ENCODE peak calls at places on chromosomes 12 and 14, in four cellular contexts. One of them, this sample, is unnamed.

GRCh38 chr12:27020761-27021160 is 1.6 kb upstream of the MED21 start:
- DNase-seq in foreskin keratinocyte: no peak
- DNase-seq in breast epithelium: no peak
- DNase-seq in heart left ventricle: no peak
- DNase-seq in this sample: no peak

GRCh38 chr14:92207012-92207927 is 85.5 kb downstream of the CPSF2 start:
- DNase-seq in foreskin keratinocyte: no peak
- DNase-seq in breast epithelium: no peak
- DNase-seq in heart left ventricle: no peak
- DNase-seq in this sample: no peak

GRCh38 chr14:50897658-50898175 is 25.9 kb downstream of the ABHD12B start:
- DNase-seq in foreskin keratinocyte: no peak
- DNase-seq in breast epithelium: no peak
- DNase-seq in heart left ventricle: no peak
- DNase-seq in this sample: no peak

GRCh38 chr14:99732436-99733220 is 48.5 kb downstream of the CYP46A1 start:
- DNase-seq in foreskin keratinocyte: no peak
- DNase-seq in breast epithelium: no peak
- DNase-seq in heart left ventricle: peak
- DNase-seq in this sample: peak

GRCh38 chr12:103401421-103401820 is 94.3 kb downstream of the C12orf42 start:
- DNase-seq in foreskin keratinocyte: peak
- DNase-seq in breast epithelium: no peak
- DNase-seq in heart left ventricle: no peak
- DNase-seq in this sample: no peak

GRCh38 chr12:92059976-92060375 is 85.7 kb downstream of the BTG1 start:
- DNase-seq in foreskin keratinocyte: no peak
- DNase-seq in breast epithelium: no peak
- DNase-seq in heart left ventricle: no peak
- DNase-seq in this sample: no peak

GRCh38 chr14:93944348-93945069 is 17.4 kb downstream of the FAM181A start:
- DNase-seq in foreskin keratinocyte: no peak
- DNase-seq in breast epithelium: no peak
- DNase-seq in heart left ventricle: peak
- DNase-seq in this sample: no peak

GRCh38 chr12:10722905-10723866 is at the start of gene YBX3:
- DNase-seq in foreskin keratinocyte: peak
- DNase-seq in breast epithelium: peak
- DNase-seq in heart left ventricle: peak
- DNase-seq in this sample: peak

GRCh38 chr14:101665478-101666078 is 95.9 kb upstream of the PPP2R5C start:
- DNase-seq in foreskin keratinocyte: peak
- DNase-seq in breast epithelium: no peak
- DNase-seq in heart left ventricle: no peak
- DNase-seq in this sample: peak

GRCh38 chr14:72614891-72615410 is 278.9 kb downstream of the DPF3 start:
- DNase-seq in foreskin keratinocyte: no peak
- DNase-seq in breast epithelium: no peak
- DNase-seq in heart left ventricle: no peak
- DNase-seq in this sample: no peak

GRCh38 chr14:96494331-96494730 is 7.9 kb upstream of the PAPOLA start:
- DNase-seq in foreskin keratinocyte: no peak
- DNase-seq in breast epithelium: no peak
- DNase-seq in heart left ventricle: no peak
- DNase-seq in this sample: no peak

GRCh38 chr12:127179199-127179598 is 1087.8 kb upstream of the TMEM132C start:
- DNase-seq in foreskin keratinocyte: no peak
- DNase-seq in breast epithelium: no peak
- DNase-seq in heart left ventricle: no peak
- DNase-seq in this sample: no peak

GRCh38 chr12:95802482-95803264 is 12.1 kb upstream of the NTN4 start:
- DNase-seq in foreskin keratinocyte: peak
- DNase-seq in breast epithelium: peak
- DNase-seq in heart left ventricle: no peak
- DNase-seq in this sample: no peak

DNA sequence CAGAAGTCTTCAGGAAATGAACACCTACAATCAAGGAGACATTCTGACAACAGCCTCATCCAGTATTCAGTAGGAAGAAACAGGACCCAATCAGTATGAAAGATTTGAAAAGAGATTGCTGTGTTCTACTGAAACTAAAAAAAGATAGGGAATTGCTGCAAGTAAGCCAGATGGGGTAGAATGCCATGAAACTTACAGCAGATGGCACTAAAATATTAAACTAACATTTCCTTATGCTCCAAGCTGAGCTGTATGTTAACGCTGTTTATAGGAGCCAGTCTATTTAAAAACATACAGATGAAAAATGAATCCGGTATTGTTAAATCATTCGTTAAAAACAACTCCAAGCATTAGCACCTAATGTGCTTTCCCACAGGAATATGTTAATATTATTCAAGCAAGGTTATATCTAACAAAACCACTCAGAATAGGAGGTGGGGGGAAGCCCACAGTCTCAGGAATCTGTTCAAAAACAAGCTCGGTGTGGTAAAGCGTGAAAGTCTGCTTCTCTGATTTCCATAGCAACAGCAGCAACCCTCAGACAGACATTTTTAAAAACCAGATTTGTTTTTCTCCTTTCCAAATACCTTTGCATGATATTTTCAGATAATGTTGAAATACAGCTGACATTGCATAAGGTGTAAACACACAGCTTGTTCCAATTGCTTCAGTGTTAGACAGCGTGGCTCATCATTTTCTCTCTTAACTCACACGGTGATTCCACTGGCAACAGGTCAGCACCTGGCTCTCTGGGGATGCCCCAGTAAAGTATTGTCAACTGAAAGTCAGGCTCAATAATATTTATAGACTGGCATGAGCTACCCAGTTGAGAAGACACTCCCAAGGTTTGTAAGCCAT is 131.4 kb upstream of the CCDC175 start:
- DNase-seq in foreskin keratinocyte: no peak
- DNase-seq in breast epithelium: no peak
- DNase-seq in heart left ventricle: no peak
- DNase-seq in this sample: no peak
- TF ChIP-seq CTCF in foreskin keratinocyte: no peak
- TF ChIP-seq CTCF in breast epithelium: no peak
- TF ChIP-seq CTCF in heart left ventricle: no peak
- TF ChIP-seq CTCF in this sample: no peak

GRCh38 chr12:48017921-48018617 is 13.8 kb upstream of the COL2A1 start:
- DNase-seq in foreskin keratinocyte: no peak
- DNase-seq in breast epithelium: no peak
- DNase-seq in heart left ventricle: no peak
- DNase-seq in this sample: no peak
- TF ChIP-seq CTCF in foreskin keratinocyte: no peak
- TF ChIP-seq CTCF in breast epithelium: no peak
- TF ChIP-seq CTCF in heart left ventricle: no peak
- TF ChIP-seq CTCF in this sample: no peak

GRCh38 chr12:53981652-53982565 is 3.0 kb upstream of the HOXC10 start:
- DNase-seq in foreskin keratinocyte: no peak
- DNase-seq in breast epithelium: no peak
- DNase-seq in heart left ventricle: no peak
- DNase-seq in this sample: no peak
- TF ChIP-seq CTCF in foreskin keratinocyte: peak
- TF ChIP-seq CTCF in breast epithelium: no peak
- TF ChIP-seq CTCF in heart left ventricle: no peak
- TF ChIP-seq CTCF in this sample: no peak

GRCh38 chr12:59668678-59669077 is 72.8 kb downstream of the SLC16A7 start:
- DNase-seq in foreskin keratinocyte: no peak
- DNase-seq in breast epithelium: no peak
- DNase-seq in heart left ventricle: no peak
- DNase-seq in this sample: no peak

GRCh38 chr12:59677857-59678256 is 82.0 kb downstream of the SLC16A7 start:
- DNase-seq in foreskin keratinocyte: no peak
- DNase-seq in breast epithelium: no peak
- DNase-seq in heart left ventricle: peak
- DNase-seq in this sample: no peak

GRCh38 chr12:59672273-59672672 is 76.4 kb downstream of the SLC16A7 start:
- DNase-seq in foreskin keratinocyte: no peak
- DNase-seq in breast epithelium: no peak
- DNase-seq in heart left ventricle: no peak
- DNase-seq in this sample: no peak
- TF ChIP-seq CTCF in foreskin keratinocyte: no peak
- TF ChIP-seq CTCF in breast epithelium: no peak
- TF ChIP-seq CTCF in heart left ventricle: no peak
- TF ChIP-seq CTCF in this sample: no peak

GRCh38 chr12:83477289-83477688 is 790.6 kb downstream of the TMTC2 start:
- DNase-seq in foreskin keratinocyte: no peak
- DNase-seq in breast epithelium: no peak
- DNase-seq in heart left ventricle: no peak
- DNase-seq in this sample: no peak

GRCh38 chr12:83476006-83476405 is 789.3 kb downstream of the TMTC2 start:
- DNase-seq in foreskin keratinocyte: no peak
- DNase-seq in breast epithelium: no peak
- DNase-seq in heart left ventricle: no peak
- DNase-seq in this sample: no peak

GRCh38 chr12:83474369-83474768 is 787.7 kb downstream of the TMTC2 start:
- DNase-seq in foreskin keratinocyte: no peak
- DNase-seq in breast epithelium: no peak
- DNase-seq in heart left ventricle: no peak
- DNase-seq in this sample: no peak

GRCh38 chr12:83476695-83477094 is 790.0 kb downstream of the TMTC2 start:
- DNase-seq in foreskin keratinocyte: no peak
- DNase-seq in breast epithelium: no peak
- DNase-seq in heart left ventricle: no peak
- DNase-seq in this sample: no peak

DNA sequence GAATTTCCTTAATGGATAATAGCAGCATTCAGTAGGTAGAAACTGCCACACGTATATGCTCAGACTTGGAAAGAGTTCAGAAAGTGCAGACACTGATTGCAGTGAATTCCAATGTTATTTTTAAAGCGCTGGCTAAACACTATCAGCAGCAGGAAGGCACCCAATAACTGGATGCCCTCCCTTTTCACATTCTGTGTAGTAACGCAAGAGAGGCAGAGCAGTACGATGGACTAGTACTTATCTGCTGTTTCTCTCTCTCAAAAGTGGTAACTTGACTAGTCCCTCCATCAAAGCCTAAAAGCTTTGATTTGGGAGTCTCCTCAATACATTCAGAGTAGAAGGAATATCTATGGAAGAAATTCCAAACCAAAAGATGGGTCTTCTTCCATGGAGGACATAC is 791.0 kb downstream of the TMTC2 start:
- DNase-seq in foreskin keratinocyte: no peak
- DNase-seq in breast epithelium: no peak
- DNase-seq in heart left ventricle: no peak
- DNase-seq in this sample: no peak
- TF ChIP-seq CTCF in foreskin keratinocyte: no peak
- TF ChIP-seq CTCF in breast epithelium: no peak
- TF ChIP-seq CTCF in heart left ventricle: no peak
- TF ChIP-seq CTCF in this sample: no peak

GRCh38 chr12:7645395-7646177 is 20.1 kb downstream of the APOBEC1 start:
- DNase-seq in foreskin keratinocyte: no peak
- DNase-seq in breast epithelium: no peak
- DNase-seq in heart left ventricle: no peak
- DNase-seq in this sample: no peak

GRCh38 chr12:7638764-7639570 is 26.7 kb downstream of the APOBEC1 start:
- DNase-seq in foreskin keratinocyte: peak
- DNase-seq in breast epithelium: peak
- DNase-seq in heart left ventricle: peak
- DNase-seq in this sample: peak

GRCh38 chr12:7646178-7646475 is 19.6 kb downstream of the APOBEC1 start:
- DNase-seq in foreskin keratinocyte: no peak
- DNase-seq in breast epithelium: no peak
- DNase-seq in heart left ventricle: no peak
- DNase-seq in this sample: no peak

GRCh38 chr12:7642287-7642686 is 23.4 kb downstream of the APOBEC1 start:
- DNase-seq in foreskin keratinocyte: no peak
- DNase-seq in breast epithelium: no peak
- DNase-seq in heart left ventricle: no peak
- DNase-seq in this sample: no peak

DNA sequence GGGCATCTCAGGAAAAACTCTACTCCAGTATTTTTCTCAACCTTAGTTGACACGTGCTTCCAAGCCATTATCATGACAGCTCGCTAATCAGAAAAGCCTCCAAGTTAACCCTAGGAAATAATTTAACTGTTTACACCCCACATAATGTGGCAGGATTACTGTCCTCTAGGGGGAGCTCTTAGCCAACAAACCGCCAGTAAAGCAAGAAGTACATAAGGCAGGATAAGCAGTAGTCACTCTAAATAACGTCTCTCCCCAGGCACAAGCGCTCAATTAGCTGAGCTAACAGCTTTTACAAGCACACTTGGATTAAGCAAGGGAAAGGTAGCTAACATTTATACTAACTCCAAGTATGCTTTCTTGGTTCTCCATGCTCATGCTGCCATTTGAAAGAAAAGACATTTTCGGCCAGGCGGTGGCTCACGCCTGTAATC is 22.8 kb downstream of the APOBEC1 start:
- DNase-seq in foreskin keratinocyte: no peak
- DNase-seq in breast epithelium: no peak
- DNase-seq in heart left ventricle: no peak
- DNase-seq in this sample: no peak
- TF ChIP-seq CTCF in foreskin keratinocyte: peak
- TF ChIP-seq CTCF in breast epithelium: no peak
- TF ChIP-seq CTCF in heart left ventricle: no peak
- TF ChIP-seq CTCF in this sample: peak

GRCh38 chr14:33477752-33478151 is 473.1 kb downstream of the EGLN3 start:
- DNase-seq in foreskin keratinocyte: no peak
- DNase-seq in breast epithelium: no peak
- DNase-seq in heart left ventricle: no peak
- DNase-seq in this sample: no peak

GRCh38 chr14:33480589-33481184 is 470.2 kb downstream of the EGLN3 start:
- DNase-seq in foreskin keratinocyte: no peak
- DNase-seq in breast epithelium: no peak
- DNase-seq in heart left ventricle: no peak
- DNase-seq in this sample: no peak

GRCh38 chr14:33469898-33470297 is 481.0 kb downstream of the EGLN3 start:
- DNase-seq in foreskin keratinocyte: no peak
- DNase-seq in breast epithelium: no peak
- DNase-seq in heart left ventricle: no peak
- DNase-seq in this sample: no peak

DNA sequence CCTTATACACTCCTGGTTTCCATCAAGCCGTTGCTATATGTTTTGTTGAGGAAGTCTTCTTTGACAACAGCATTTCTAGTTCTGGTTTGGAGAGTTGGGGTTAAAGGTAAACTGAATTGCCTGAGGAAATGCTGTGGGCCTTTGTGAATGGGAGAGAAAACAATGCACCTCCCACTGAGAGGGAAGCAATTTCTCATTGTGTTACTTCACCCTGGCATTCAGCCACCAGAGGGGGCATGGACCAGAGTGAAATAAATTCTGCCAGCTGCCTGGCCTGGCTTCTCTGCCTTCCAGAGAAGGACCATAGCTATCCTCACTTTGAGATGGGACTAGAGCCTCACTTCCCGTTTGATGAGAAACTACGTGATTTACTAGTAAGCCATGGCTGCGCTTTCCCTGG is 475.3 kb downstream of the EGLN3 start:
- DNase-seq in foreskin keratinocyte: peak
- DNase-seq in breast epithelium: no peak
- DNase-seq in heart left ventricle: no peak
- DNase-seq in this sample: no peak
- TF ChIP-seq CTCF in foreskin keratinocyte: peak
- TF ChIP-seq CTCF in breast epithelium: no peak
- TF ChIP-seq CTCF in heart left ventricle: no peak
- TF ChIP-seq CTCF in this sample: peak

This sample was measured in mesothelial cell of epicardium.